ENCODE peak calls at places on chromosomes 1 and 21, in six cellular contexts. H, K, G, W, R and A are unnamed samples.

GRCh38 chr1:29180497-29181412 is 945 bp downstream of the SRSF4 start:
- DNase-seq in K (no peak), R (peak), G (no peak), H (no peak), W (no peak), A (no peak)

GRCh38 chr1:163866539-163866938 is 544.8 kb downstream of the NUF2 start:
- DNase-seq in G (no peak), R (no peak), K (no peak), W (no peak), H (no peak), A (no peak)

GRCh38 chr1:55318111-55318817 is 103.1 kb upstream of the USP24 start:
- DNase-seq in R (no peak), K (no peak), H (no peak), W (no peak), G (no peak), A (no peak)

GRCh38 chr1:20472860-20473711 is 12.9 kb downstream of the CAMK2N1 start:
- DNase-seq in G (no peak), H (peak), K (peak), W (no peak), R (no peak), A (no peak)

GRCh38 chr1:88946845-88947244 is 45.6 kb downstream of the KYAT3 start:
- DNase-seq in G (no peak), W (no peak), R (no peak), H (no peak), K (no peak), A (no peak)

GRCh38 chr1:4090976-4091660 is 191.0 kb upstream of the C1orf174 start:
- DNase-seq in R (no peak), K (no peak), W (no peak), H (no peak), G (no peak), A (no peak)

GRCh38 chr1:227731241-227731677 is 3.8 kb downstream of the JMJD4 start:
- DNase-seq in R (no peak), H (no peak), K (no peak), G (no peak), W (no peak), A (no peak)

GRCh38 chr1:56376188-56376984 is 203.0 kb downstream of the PLPP3 start:
- DNase-seq in W (no peak), K (no peak), H (no peak), G (no peak), R (peak), A (no peak)

GRCh38 chr1:9284061-9284460 is 8.6 kb upstream of the SPSB1 start:
- DNase-seq in R (no peak), G (no peak), H (no peak), W (no peak), K (no peak), A (no peak)

GRCh38 chr1:55478742-55479141 is 263.6 kb upstream of the USP24 start:
- DNase-seq in H (peak), R (no peak), K (no peak), G (no peak), W (no peak), A (no peak)

GRCh38 chr1:11650331-11650991 is 3.8 kb downstream of the FBXO2 start:
- DNase-seq in G (peak), W (peak), R (peak), K (no peak), H (peak), A (peak)

GRCh38 chr1:169914534-169914933 is 20.8 kb upstream of the SCYL3 start:
- DNase-seq in W (no peak), H (no peak), K (no peak), G (no peak), R (no peak), A (no peak)

GRCh38 chr1:224486801-224487583 is 52.4 kb upstream of the WDR26 start:
- DNase-seq in W (no peak), G (no peak), H (no peak), K (no peak), R (no peak), A (no peak)

GRCh38 chr1:238279694-238280380 is 389.1 kb upstream of the ZP4 start:
- DNase-seq in R (no peak), G (no peak), H (no peak), K (no peak), W (no peak), A (no peak)

GRCh38 chr1:206734499-206735142 is 36.0 kb upstream of the IL19 start:
- DNase-seq in K (no peak), W (no peak), R (no peak), G (peak), H (peak), A (peak)

GRCh38 chr1:31745071-31745897 is 18.9 kb downstream of the ADGRB2 start:
- DNase-seq in W (peak), K (no peak), H (peak), G (peak), R (no peak), A (peak)

GRCh38 chr1:115437146-115437639 is 99.1 kb upstream of the NGF start:
- DNase-seq in G (no peak), R (no peak), W (no peak), K (no peak), H (no peak), A (no peak)

GRCh38 chr1:245599413-245600174 is 444.8 kb downstream of the KIF26B start:
- DNase-seq in G (no peak), W (peak), K (no peak), R (no peak), H (no peak), A (no peak)

GRCh38 chr1:4972761-4973320 is 318.4 kb downstream of the AJAP1 start:
- DNase-seq in R (no peak), H (no peak), W (no peak), G (no peak), K (no peak), A (no peak)

GRCh38 chr1:19113362-19114092 is 96.5 kb downstream of the UBR4 start:
- DNase-seq in W (no peak), K (no peak), R (no peak), G (no peak), H (peak), A (peak)

GRCh38 chr1:33242652-33243051 is 13.6 kb upstream of the ZNF362 start:
- DNase-seq in H (no peak), R (no peak), G (no peak), K (no peak), W (no peak), A (no peak)

GRCh38 chr1:229117664-229118300 is 153.1 kb upstream of the RAB4A start:
- DNase-seq in W (peak), K (no peak), H (no peak), G (no peak), R (peak), A (no peak)

GRCh38 chr1:207962716-207963428 is 51.9 kb upstream of the CD34 start:
- DNase-seq in G (no peak), R (peak), K (no peak), W (peak), H (no peak), A (no peak)

GRCh38 chr1:64581786-64582185 is 111.9 kb downstream of the CACHD1 start:
- DNase-seq in W (no peak), G (no peak), K (no peak), H (no peak), R (no peak), A (no peak)

GRCh38 chr1:53982034-53982761 is 35.8 kb downstream of the LDLRAD1 start:
- DNase-seq in R (no peak), H (no peak), K (no peak), W (no peak), G (no peak), A (no peak)

GRCh38 chr1:58773406-58773840 is 10.4 kb downstream of the JUN start:
- DNase-seq in W (peak), G (no peak), K (no peak), H (peak), R (peak), A (no peak)

GRCh38 chr1:67850611-67851075 is 17.4 kb upstream of the GNG12 start:
- DNase-seq in R (peak), W (peak), H (no peak), G (no peak), K (no peak), A (no peak)

GRCh38 chr1:117627562-117628165 is 21.8 kb downstream of the TENT5C start:
- DNase-seq in W (peak), H (peak), R (no peak), G (no peak), K (no peak), A (no peak)

GRCh38 chr1:245264226-245264625 is 109.4 kb downstream of the KIF26B start:
- DNase-seq in W (no peak), R (no peak), H (no peak), K (no peak), G (no peak), A (no peak)

GRCh38 chr21:29208666-29209059 is 78.2 kb downstream of the MAP3K7CL start:
- DNase-seq in G (no peak), W (no peak), R (no peak), K (no peak), H (no peak), A (no peak)

GRCh38 chr1:153404086-153404635 is 12.2 kb upstream of the S100A7A start:
- DNase-seq in K (no peak), G (no peak), W (no peak), R (no peak), H (no peak), A (no peak)

GRCh38 chr21:46567348-46567747 is 37.5 kb downstream of the S100B start:
- DNase-seq in G (no peak), R (no peak), K (no peak), W (no peak), H (no peak), A (no peak)

GRCh38 chr1:205276334-205277065 is 45.0 kb downstream of the NUAK2 start:
- DNase-seq in K (no peak), R (no peak), W (no peak), H (no peak), G (no peak), A (no peak)

GRCh38 chr1:205275916-205276315 is 45.6 kb downstream of the NUAK2 start:
- DNase-seq in G (no peak), W (no peak), H (no peak), R (no peak), K (no peak), A (no peak)

GRCh38 chr1:205283270-205284147 is 38.0 kb downstream of the NUAK2 start:
- DNase-seq in W (no peak), K (no peak), H (peak), R (no peak), G (no peak), A (no peak)

GRCh38 chr1:205284420-205285144 is 37.0 kb downstream of the NUAK2 start:
- DNase-seq in G (peak), R (peak), H (peak), W (peak), K (no peak), A (peak)

DNA sequence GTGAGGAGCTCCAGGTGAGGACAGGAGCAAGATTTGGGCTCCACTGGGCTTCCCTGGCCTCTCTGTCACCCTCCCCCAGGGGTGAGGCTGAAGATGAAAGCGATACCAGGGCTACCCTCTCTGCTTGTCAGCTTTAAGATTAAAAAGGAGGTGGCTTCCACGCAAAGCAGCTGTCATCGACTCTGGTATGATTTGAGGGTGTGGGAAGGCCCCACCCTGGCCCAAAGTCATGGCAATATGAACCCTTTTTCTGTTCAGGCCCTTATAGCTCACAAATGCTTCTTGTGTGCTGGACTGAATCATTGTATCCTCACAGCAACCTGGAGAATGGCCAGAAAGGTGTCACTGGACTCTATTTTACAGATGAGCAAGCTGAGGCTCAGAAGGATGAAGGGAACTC is 41.6 kb downstream of the NUAK2 start:
- DNase-seq in R (no peak), G (no peak), K (no peak), W (no peak), H (no peak), A (no peak)
- H3K27ac ChIP-seq in R (no peak), G (no peak), K (no peak), W (no peak), H (no peak), A (no peak)

DNA sequence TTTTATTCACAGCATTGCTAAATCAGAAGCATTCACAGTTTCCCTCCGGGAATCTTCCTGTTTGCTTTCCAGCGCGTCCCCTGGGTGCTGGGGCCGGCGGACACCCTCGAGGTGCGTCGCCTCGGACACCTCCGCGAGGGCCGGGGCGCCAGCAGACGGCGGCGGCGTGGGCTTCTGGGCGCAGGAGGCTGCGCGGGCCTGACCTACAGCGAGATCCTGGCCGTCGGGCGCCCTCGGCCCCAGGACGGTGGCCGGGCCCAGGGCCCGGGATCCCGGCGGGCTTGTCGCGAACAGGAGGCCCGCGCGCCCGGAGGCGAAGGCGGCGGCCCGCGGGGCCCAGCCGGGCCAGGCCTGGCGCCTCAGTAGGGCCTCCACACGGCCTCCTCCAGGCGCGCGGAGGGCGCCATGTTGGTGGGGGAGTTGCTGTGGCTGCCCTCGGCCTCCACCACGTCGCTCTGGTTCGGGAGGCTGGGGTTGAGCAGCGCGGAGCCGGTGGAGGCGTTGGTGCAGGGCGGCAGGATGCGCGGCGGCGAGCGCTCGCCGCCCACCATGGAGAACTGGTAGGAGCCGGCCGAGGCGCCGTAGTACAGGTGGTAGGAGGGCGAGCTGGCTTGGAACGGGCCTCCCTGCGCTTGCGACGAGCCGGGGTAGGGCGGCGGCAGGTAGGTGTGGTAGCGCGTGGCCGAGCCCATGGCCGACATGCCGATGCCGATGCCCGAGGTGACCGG is 123.1 kb downstream of the CLIC6 start:
- DNase-seq in G (no peak), W (no peak), H (no peak), R (no peak), K (no peak), A (no peak)
- H3K4me3 ChIP-seq in G (no peak), W (no peak), H (no peak), R (no peak), K (no peak), A (no peak)

DNA sequence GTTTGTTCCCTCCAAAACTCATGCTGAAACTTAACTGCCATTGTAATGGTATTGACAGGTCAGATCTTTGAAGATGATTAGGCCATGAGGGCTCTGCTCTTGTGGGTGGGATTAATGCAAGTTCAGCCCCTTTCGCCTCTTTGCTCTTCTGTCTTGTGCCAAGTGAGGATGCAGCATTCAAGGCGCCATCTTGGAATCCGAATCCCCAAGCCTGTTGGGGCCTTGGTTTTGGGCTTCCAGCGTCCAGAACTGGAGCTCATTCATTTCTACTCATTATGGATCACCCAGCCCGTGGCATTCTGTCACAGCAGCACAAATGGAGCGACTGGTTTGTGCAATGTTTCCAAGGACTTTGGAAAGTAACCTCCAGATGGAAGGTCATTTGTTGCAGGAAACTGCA is 5.6 kb downstream of the TTC34 start:
- DNase-seq in R (no peak), W (no peak), H (no peak), G (no peak), K (no peak), A (no peak)
- H3K27ac ChIP-seq in R (no peak), W (no peak), H (no peak), G (no peak), K (no peak), A (no peak)

GRCh38 chr21:36246080-36246631 is 73.8 kb upstream of the MORC3 start:
- DNase-seq in R (peak), W (peak), G (no peak), K (no peak), H (no peak), A (no peak)
- H3K4me3 ChIP-seq in R (no peak), W (no peak), G (no peak), K (no peak), H (no peak), A (no peak)